ENCODE peak calls at places on chromosomes 1 and 21, in seven cellular contexts. One of them, this sample, is unnamed.

GRCh38 chr1:204493882-204494280 is 724 bp downstream of the PIK3C2B start:
- DNase-seq in NAMALWA: peak
- DNase-seq in activated T-helper 1 cell treated with anti-CD3 and anti-CD28 coated beads, Interleukin-2, amount 50 U/mL, for 16 hours: no peak
- DNase-seq in dermis microvascular lymphatic vessel endothelial cell: peak
- DNase-seq in suprapubic skin: no peak
- DNase-seq in germinal center: peak
- DNase-seq in SIG-M5: no peak
- DNase-seq in this sample: peak

GRCh38 chr1:78081980-78082860 is 36.5 kb downstream of the GIPC2 start:
- DNase-seq in NAMALWA: no peak
- DNase-seq in activated T-helper 1 cell treated with anti-CD3 and anti-CD28 coated beads, Interleukin-2, amount 50 U/mL, for 16 hours: no peak
- DNase-seq in dermis microvascular lymphatic vessel endothelial cell: peak
- DNase-seq in suprapubic skin: no peak
- DNase-seq in germinal center: no peak
- DNase-seq in SIG-M5: no peak
- DNase-seq in this sample: no peak

GRCh38 chr1:97297611-97298010 is 576.0 kb downstream of the PTBP2 start:
- DNase-seq in NAMALWA: no peak
- DNase-seq in activated T-helper 1 cell treated with anti-CD3 and anti-CD28 coated beads, Interleukin-2, amount 50 U/mL, for 16 hours: no peak
- DNase-seq in dermis microvascular lymphatic vessel endothelial cell: no peak
- DNase-seq in suprapubic skin: no peak
- DNase-seq in germinal center: no peak
- DNase-seq in SIG-M5: no peak
- DNase-seq in this sample: no peak

GRCh38 chr1:42420911-42421585 is 34.8 kb downstream of the ZMYND12 start:
- DNase-seq in NAMALWA: no peak
- DNase-seq in activated T-helper 1 cell treated with anti-CD3 and anti-CD28 coated beads, Interleukin-2, amount 50 U/mL, for 16 hours: no peak
- DNase-seq in dermis microvascular lymphatic vessel endothelial cell: peak
- DNase-seq in suprapubic skin: no peak
- DNase-seq in germinal center: no peak
- DNase-seq in SIG-M5: no peak
- DNase-seq in this sample: no peak

GRCh38 chr1:15702722-15703550 is 18.8 kb downstream of the PLEKHM2 start:
- DNase-seq in NAMALWA: no peak
- DNase-seq in activated T-helper 1 cell treated with anti-CD3 and anti-CD28 coated beads, Interleukin-2, amount 50 U/mL, for 16 hours: no peak
- DNase-seq in dermis microvascular lymphatic vessel endothelial cell: no peak
- DNase-seq in suprapubic skin: no peak
- DNase-seq in germinal center: no peak
- DNase-seq in SIG-M5: no peak
- DNase-seq in this sample: no peak

GRCh38 chr1:60972841-60973364 is 109.5 kb upstream of the NFIA start:
- DNase-seq in NAMALWA: no peak
- DNase-seq in activated T-helper 1 cell treated with anti-CD3 and anti-CD28 coated beads, Interleukin-2, amount 50 U/mL, for 16 hours: no peak
- DNase-seq in dermis microvascular lymphatic vessel endothelial cell: no peak
- DNase-seq in suprapubic skin: no peak
- DNase-seq in germinal center: no peak
- DNase-seq in SIG-M5: no peak
- DNase-seq in this sample: no peak

GRCh38 chr1:232570007-232570406 is 59.9 kb downstream of the SIPA1L2 start:
- DNase-seq in NAMALWA: no peak
- DNase-seq in activated T-helper 1 cell treated with anti-CD3 and anti-CD28 coated beads, Interleukin-2, amount 50 U/mL, for 16 hours: no peak
- DNase-seq in dermis microvascular lymphatic vessel endothelial cell: peak
- DNase-seq in suprapubic skin: no peak
- DNase-seq in germinal center: no peak
- DNase-seq in SIG-M5: no peak
- DNase-seq in this sample: no peak

GRCh38 chr1:181021155-181021554 is 1.5 kb downstream of the STX6 start:
- DNase-seq in NAMALWA: no peak
- DNase-seq in activated T-helper 1 cell treated with anti-CD3 and anti-CD28 coated beads, Interleukin-2, amount 50 U/mL, for 16 hours: no peak
- DNase-seq in dermis microvascular lymphatic vessel endothelial cell: no peak
- DNase-seq in suprapubic skin: no peak
- DNase-seq in germinal center: no peak
- DNase-seq in SIG-M5: no peak
- DNase-seq in this sample: no peak

GRCh38 chr1:179823693-179824092 is 53.9 kb downstream of the TOR1AIP2 start:
- DNase-seq in NAMALWA: no peak
- DNase-seq in activated T-helper 1 cell treated with anti-CD3 and anti-CD28 coated beads, Interleukin-2, amount 50 U/mL, for 16 hours: no peak
- DNase-seq in dermis microvascular lymphatic vessel endothelial cell: no peak
- DNase-seq in suprapubic skin: no peak
- DNase-seq in germinal center: no peak
- DNase-seq in SIG-M5: no peak
- DNase-seq in this sample: peak

GRCh38 chr1:107936498-107937481 is 28.2 kb downstream of the VAV3 start:
- DNase-seq in NAMALWA: no peak
- DNase-seq in activated T-helper 1 cell treated with anti-CD3 and anti-CD28 coated beads, Interleukin-2, amount 50 U/mL, for 16 hours: no peak
- DNase-seq in dermis microvascular lymphatic vessel endothelial cell: peak
- DNase-seq in suprapubic skin: peak
- DNase-seq in germinal center: peak
- DNase-seq in SIG-M5: peak
- DNase-seq in this sample: no peak

GRCh38 chr1:17192394-17193221 is 12.3 kb upstream of the PADI1 start:
- DNase-seq in NAMALWA: no peak
- DNase-seq in activated T-helper 1 cell treated with anti-CD3 and anti-CD28 coated beads, Interleukin-2, amount 50 U/mL, for 16 hours: no peak
- DNase-seq in dermis microvascular lymphatic vessel endothelial cell: no peak
- DNase-seq in suprapubic skin: peak
- DNase-seq in germinal center: no peak
- DNase-seq in SIG-M5: no peak
- DNase-seq in this sample: peak

GRCh38 chr1:227894306-227894721 is 53.4 kb downstream of the WNT9A start:
- DNase-seq in NAMALWA: no peak
- DNase-seq in activated T-helper 1 cell treated with anti-CD3 and anti-CD28 coated beads, Interleukin-2, amount 50 U/mL, for 16 hours: peak
- DNase-seq in dermis microvascular lymphatic vessel endothelial cell: no peak
- DNase-seq in suprapubic skin: peak
- DNase-seq in germinal center: no peak
- DNase-seq in SIG-M5: no peak
- DNase-seq in this sample: peak

GRCh38 chr1:247653040-247653439 is 26.5 kb downstream of the OR13G1 start:
- DNase-seq in NAMALWA: no peak
- DNase-seq in activated T-helper 1 cell treated with anti-CD3 and anti-CD28 coated beads, Interleukin-2, amount 50 U/mL, for 16 hours: no peak
- DNase-seq in dermis microvascular lymphatic vessel endothelial cell: no peak
- DNase-seq in suprapubic skin: no peak
- DNase-seq in germinal center: no peak
- DNase-seq in SIG-M5: no peak
- DNase-seq in this sample: no peak

GRCh38 chr1:29292344-29292743 is 56.0 kb downstream of the PTPRU start:
- DNase-seq in NAMALWA: no peak
- DNase-seq in activated T-helper 1 cell treated with anti-CD3 and anti-CD28 coated beads, Interleukin-2, amount 50 U/mL, for 16 hours: no peak
- DNase-seq in dermis microvascular lymphatic vessel endothelial cell: no peak
- DNase-seq in suprapubic skin: no peak
- DNase-seq in germinal center: no peak
- DNase-seq in SIG-M5: no peak
- DNase-seq in this sample: no peak

GRCh38 chr1:231324660-231325059 is 13.0 kb downstream of the EXOC8 start:
- DNase-seq in NAMALWA: no peak
- DNase-seq in activated T-helper 1 cell treated with anti-CD3 and anti-CD28 coated beads, Interleukin-2, amount 50 U/mL, for 16 hours: no peak
- DNase-seq in dermis microvascular lymphatic vessel endothelial cell: no peak
- DNase-seq in suprapubic skin: no peak
- DNase-seq in germinal center: no peak
- DNase-seq in SIG-M5: no peak
- DNase-seq in this sample: no peak

GRCh38 chr1:24853656-24854055 is 76.4 kb downstream of the RUNX3 start:
- DNase-seq in NAMALWA: no peak
- DNase-seq in activated T-helper 1 cell treated with anti-CD3 and anti-CD28 coated beads, Interleukin-2, amount 50 U/mL, for 16 hours: no peak
- DNase-seq in dermis microvascular lymphatic vessel endothelial cell: no peak
- DNase-seq in suprapubic skin: no peak
- DNase-seq in germinal center: no peak
- DNase-seq in SIG-M5: no peak
- DNase-seq in this sample: no peak

GRCh38 chr1:118159578-118159977 is 25.4 kb downstream of the SPAG17 start:
- DNase-seq in NAMALWA: no peak
- DNase-seq in activated T-helper 1 cell treated with anti-CD3 and anti-CD28 coated beads, Interleukin-2, amount 50 U/mL, for 16 hours: no peak
- DNase-seq in dermis microvascular lymphatic vessel endothelial cell: no peak
- DNase-seq in suprapubic skin: no peak
- DNase-seq in germinal center: no peak
- DNase-seq in SIG-M5: no peak
- DNase-seq in this sample: no peak

GRCh38 chr1:19547814-19548213 is 62.5 kb upstream of the CAPZB start:
- DNase-seq in NAMALWA: no peak
- DNase-seq in activated T-helper 1 cell treated with anti-CD3 and anti-CD28 coated beads, Interleukin-2, amount 50 U/mL, for 16 hours: no peak
- DNase-seq in dermis microvascular lymphatic vessel endothelial cell: peak
- DNase-seq in suprapubic skin: no peak
- DNase-seq in germinal center: no peak
- DNase-seq in SIG-M5: no peak
- DNase-seq in this sample: no peak

GRCh38 chr1:95021085-95021484 is 51.7 kb downstream of the ALG14 start:
- DNase-seq in NAMALWA: no peak
- DNase-seq in activated T-helper 1 cell treated with anti-CD3 and anti-CD28 coated beads, Interleukin-2, amount 50 U/mL, for 16 hours: no peak
- DNase-seq in dermis microvascular lymphatic vessel endothelial cell: no peak
- DNase-seq in suprapubic skin: no peak
- DNase-seq in germinal center: no peak
- DNase-seq in SIG-M5: no peak
- DNase-seq in this sample: no peak

GRCh38 chr1:54475357-54476230 is 69.4 kb upstream of the SSBP3 start:
- DNase-seq in NAMALWA: peak
- DNase-seq in activated T-helper 1 cell treated with anti-CD3 and anti-CD28 coated beads, Interleukin-2, amount 50 U/mL, for 16 hours: no peak
- DNase-seq in dermis microvascular lymphatic vessel endothelial cell: no peak
- DNase-seq in suprapubic skin: no peak
- DNase-seq in germinal center: peak
- DNase-seq in SIG-M5: no peak
- DNase-seq in this sample: no peak

GRCh38 chr1:11839727-11840705 is 7.6 kb downstream of the NPPA start:
- DNase-seq in NAMALWA: no peak
- DNase-seq in activated T-helper 1 cell treated with anti-CD3 and anti-CD28 coated beads, Interleukin-2, amount 50 U/mL, for 16 hours: no peak
- DNase-seq in dermis microvascular lymphatic vessel endothelial cell: peak
- DNase-seq in suprapubic skin: no peak
- DNase-seq in germinal center: no peak
- DNase-seq in SIG-M5: no peak
- DNase-seq in this sample: no peak

GRCh38 chr21:42187976-42188653 is 30.8 kb upstream of the ABCG1 start:
- DNase-seq in NAMALWA: peak
- DNase-seq in activated T-helper 1 cell treated with anti-CD3 and anti-CD28 coated beads, Interleukin-2, amount 50 U/mL, for 16 hours: peak
- DNase-seq in dermis microvascular lymphatic vessel endothelial cell: peak
- DNase-seq in suprapubic skin: no peak
- DNase-seq in germinal center: peak
- DNase-seq in SIG-M5: peak
- DNase-seq in this sample: no peak

GRCh38 chr1:68975534-68975933 is 478.7 kb upstream of the DEPDC1 start:
- DNase-seq in NAMALWA: no peak
- DNase-seq in activated T-helper 1 cell treated with anti-CD3 and anti-CD28 coated beads, Interleukin-2, amount 50 U/mL, for 16 hours: no peak
- DNase-seq in dermis microvascular lymphatic vessel endothelial cell: no peak
- DNase-seq in suprapubic skin: no peak
- DNase-seq in germinal center: no peak
- DNase-seq in SIG-M5: no peak
- DNase-seq in this sample: no peak

This sample was measured in coronary artery.